ENCODE peak calls at places on chromosome 6, in six cellular contexts. H is keratinocyte, R is T follicular helper cell, L is HEK293T, Z is ovary, Y is NCI-H2029. P is an unnamed sample.
A peak's percentile ranks its signal among the peaks of the same experiment; 100 is the strongest.

GRCh38 chr6:98787401-98787800 is 47.0 kb upstream of the POU3F2 start:
- DNase-seq in H (no peak), Z (no peak), Y (no peak), L (no peak), R (no peak), P (no peak)

GRCh38 chr6:34305982-34306702 is 57.3 kb upstream of the SMIM29 start:
- DNase-seq in H (no peak), L (no peak), Z (peak; percentile 55), R (no peak), Y (peak; percentile 9), P (no peak)

GRCh38 chr6:139282684-139283083 is 9.1 kb downstream of the TXLNB start:
- DNase-seq in Z (no peak), R (no peak), H (no peak), L (no peak), Y (no peak), P (no peak)

GRCh38 chr6:114009192-114009591 is 38.2 kb upstream of the HDAC2 start:
- DNase-seq in Z (no peak), Y (no peak), H (no peak), R (no peak), L (no peak), P (no peak)

GRCh38 chr6:146850238-146850896 is 251.6 kb downstream of the ADGB start:
- DNase-seq in R (no peak), Z (no peak), Y (no peak), L (no peak), H (no peak), P (no peak)

GRCh38 chr6:47004458-47004857 is 37.7 kb downstream of the ADGRF1 start:
- DNase-seq in Z (no peak), H (no peak), L (no peak), R (no peak), Y (no peak), P (no peak)

GRCh38 chr6:132101550-132101949 is 150.4 kb upstream of the CCN2 start:
- DNase-seq in Z (no peak), H (no peak), L (no peak), Y (no peak), R (no peak), P (no peak)

GRCh38 chr6:163630096-163630495 is 215.6 kb downstream of the QKI start:
- DNase-seq in Y (no peak), H (no peak), L (no peak), Z (no peak), R (no peak), P (no peak)

GRCh38 chr6:119535332-119535731 is 185.8 kb upstream of the MAN1A1 start:
- DNase-seq in Y (no peak), R (no peak), L (no peak), Z (no peak), H (no peak), P (no peak)

GRCh38 chr6:87918461-87918941 is 129.1 kb upstream of the SPACA1 start:
- DNase-seq in Z (no peak), H (no peak), R (no peak), L (no peak), Y (no peak), P (no peak)

GRCh38 chr6:901696-902455 is 208.9 kb upstream of the EXOC2 start:
- DNase-seq in Z (no peak), H (no peak), R (no peak), Y (no peak), L (no peak), P (no peak)

GRCh38 chr6:140538926-140539325 is 1164.5 kb upstream of the CITED2 start:
- DNase-seq in Y (no peak), R (no peak), H (no peak), Z (no peak), L (no peak), P (no peak)